ENCODE peak calls at places on chromosomes 13 and 19, in seven cellular contexts. G is thoracic aorta; E is fibroblast of lung; J is GM06990; Y is cardiac muscle cell; O is lower lobe of right lung; T is CD8-positive, alpha-beta T cell. B is an unnamed sample.

GRCh38 chr13:109468123-109468522 is 318.3 kb downstream of the IRS2 start:
- DNase-seq in G (no peak), E (no peak), O (no peak), T (no peak), Y (no peak), J (no peak), B (no peak)

GRCh38 chr13:106096661-106097092 is 438.8 kb downstream of the EFNB2 start:
- DNase-seq in J (no peak), E (peak), Y (no peak), O (no peak), G (no peak), T (no peak), B (no peak)

GRCh38 chr19:50486823-50487515 is 10.3 kb upstream of the GARIN5A start:
- DNase-seq in E (peak), Y (peak), O (peak), J (no peak), T (peak), G (no peak), B (peak)

GRCh38 chr19:14580623-14581237 is 2.2 kb upstream of the CLEC17A start:
- DNase-seq in G (no peak), T (no peak), J (peak), E (no peak), O (no peak), Y (no peak), B (no peak)

GRCh38 chr13:24076636-24077035 is 83.9 kb upstream of the SPATA13 start:
- DNase-seq in O (no peak), J (no peak), G (no peak), E (no peak), T (no peak), Y (no peak), B (no peak)

GRCh38 chr13:49220856-49221614 is 897 bp downstream of the MLNR start:
- DNase-seq in T (no peak), Y (no peak), J (no peak), G (no peak), E (no peak), O (no peak), B (peak)

GRCh38 chr19:51501594-51502263 is at the start of gene SIGLEC12:
- DNase-seq in T (no peak), G (no peak), O (peak), J (no peak), E (no peak), Y (no peak), B (no peak)

GRCh38 chr13:70995338-70995737 is 871.7 kb downstream of the DACH1 start:
- DNase-seq in O (no peak), G (no peak), E (no peak), J (no peak), Y (no peak), T (no peak), B (no peak)

GRCh38 chr13:112013665-112014064 is 53.3 kb upstream of the SOX1 start:
- DNase-seq in G (no peak), J (no peak), Y (no peak), T (no peak), E (no peak), O (no peak), B (no peak)

GRCh38 chr19:46931197-46931596 is 70.4 kb downstream of the ARHGAP35 start:
- DNase-seq in O (no peak), J (no peak), Y (no peak), E (no peak), T (no peak), G (no peak), B (no peak)

GRCh38 chr19:51094696-51095279 is 12.1 kb upstream of the KLK14 start:
- DNase-seq in Y (peak), G (no peak), T (no peak), O (peak), E (no peak), J (no peak), B (peak)

GRCh38 chr19:16449330-16449961 is 22.3 kb downstream of the EPS15L1 start:
- DNase-seq in O (no peak), G (no peak), T (no peak), Y (no peak), J (peak), E (peak), B (peak)

GRCh38 chr13:100561599-100562204 is 26.9 kb downstream of the GGACT start:
- DNase-seq in O (no peak), G (no peak), E (no peak), Y (no peak), J (no peak), T (no peak), B (no peak)

GRCh38 chr13:45765464-45765863 is 63.3 kb downstream of the CBY2 start:
- DNase-seq in E (no peak), G (no peak), Y (no peak), J (no peak), O (no peak), T (no peak), B (no peak)

GRCh38 chr13:80923907-80924306 is 583.0 kb upstream of the SPRY2 start:
- DNase-seq in G (no peak), T (no peak), O (no peak), Y (peak), E (peak), J (no peak), B (peak)

GRCh38 chr13:105363747-105364177 is 1171.7 kb downstream of the EFNB2 start:
- DNase-seq in Y (peak), O (no peak), G (no peak), J (no peak), T (no peak), E (peak), B (no peak)

GRCh38 chr19:35457173-35457572 is 9.1 kb downstream of the FFAR2 start:
- DNase-seq in E (no peak), Y (no peak), T (no peak), O (no peak), J (no peak), G (no peak), B (no peak)

GRCh38 chr13:29745704-29746103 is 104.7 kb downstream of the UBL3 start:
- DNase-seq in Y (no peak), J (no peak), T (no peak), G (no peak), O (no peak), E (no peak), B (no peak)

GRCh38 chr19:45440873-45441654 is 17.3 kb upstream of the ERCC1 start:
- DNase-seq in E (no peak), T (no peak), G (no peak), Y (peak), O (no peak), J (no peak), B (peak)

GRCh38 chr13:98060282-98060681 is 82.6 kb upstream of the FARP1 start:
- DNase-seq in T (no peak), J (no peak), O (no peak), G (no peak), Y (no peak), E (no peak), B (peak)

GRCh38 chr19:40278361-40279045 is 6.6 kb downstream of the AKT2 start:
- DNase-seq in O (peak), T (no peak), G (no peak), J (no peak), Y (no peak), E (no peak), B (no peak)

GRCh38 chr13:66200555-66200954 is 1029.6 kb downstream of the PCDH9 start:
- DNase-seq in T (no peak), Y (peak), E (no peak), J (no peak), O (no peak), G (no peak), B (peak)

GRCh38 chr19:845707-846481 is 5.1 kb downstream of the PRTN3 start:
- DNase-seq in J (no peak), T (no peak), O (no peak), E (no peak), Y (no peak), G (no peak), B (no peak)

GRCh38 chr13:113528101-113528797 is 37.7 kb upstream of the DCUN1D2 start:
- DNase-seq in G (no peak), Y (no peak), T (no peak), J (no peak), O (no peak), E (no peak), B (no peak)

GRCh38 chr13:107767119-107767518 is 448.2 kb downstream of the LIG4 start:
- DNase-seq in T (no peak), J (no peak), E (no peak), Y (no peak), O (no peak), G (no peak), B (no peak)

GRCh38 chr19:41239961-41240574 is 21.0 kb downstream of the AXL start:
- DNase-seq in O (no peak), E (no peak), Y (no peak), G (no peak), T (no peak), J (no peak), B (no peak)

GRCh38 chr13:61410669-61411297 is 4.9 kb downstream of the PCDH20 start:
- DNase-seq in Y (peak), T (no peak), G (no peak), E (peak), O (no peak), J (no peak), B (peak)

GRCh38 chr13:27259831-27260230 is 8.5 kb downstream of the RPL21 start:
- DNase-seq in O (no peak), J (no peak), E (no peak), G (no peak), Y (no peak), T (no peak), B (peak)

GRCh38 chr19:28793391-28794168 is 419.4 kb downstream of the UQCRFS1 start:
- DNase-seq in T (no peak), Y (no peak), G (no peak), O (no peak), E (no peak), J (peak), B (no peak)

GRCh38 chr13:99501952-99502310 is 659 bp downstream of the TM9SF2 start:
- DNase-seq in Y (peak), J (no peak), G (no peak), O (peak), E (peak), T (no peak), B (peak)

GRCh38 chr13:59038824-59039223 is 1124.9 kb downstream of the DIAPH3 start:
- DNase-seq in O (no peak), T (no peak), E (peak), Y (peak), G (no peak), J (no peak), B (peak)

GRCh38 chr19:27776524-27776923 is 1436.4 kb downstream of the UQCRFS1 start:
- DNase-seq in J (no peak), Y (no peak), E (no peak), T (no peak), O (no peak), G (no peak), B (peak)

GRCh38 chr19:23525265-23525862 is 130.1 kb upstream of the ZNF91 start:
- DNase-seq in E (no peak), O (no peak), T (no peak), J (no peak), Y (no peak), G (no peak), B (no peak)

GRCh38 chr19:5953680-5954213 is 24.2 kb downstream of the RANBP3 start:
- DNase-seq in G (no peak), E (no peak), Y (no peak), T (no peak), J (no peak), O (no peak), B (no peak)

DNA sequence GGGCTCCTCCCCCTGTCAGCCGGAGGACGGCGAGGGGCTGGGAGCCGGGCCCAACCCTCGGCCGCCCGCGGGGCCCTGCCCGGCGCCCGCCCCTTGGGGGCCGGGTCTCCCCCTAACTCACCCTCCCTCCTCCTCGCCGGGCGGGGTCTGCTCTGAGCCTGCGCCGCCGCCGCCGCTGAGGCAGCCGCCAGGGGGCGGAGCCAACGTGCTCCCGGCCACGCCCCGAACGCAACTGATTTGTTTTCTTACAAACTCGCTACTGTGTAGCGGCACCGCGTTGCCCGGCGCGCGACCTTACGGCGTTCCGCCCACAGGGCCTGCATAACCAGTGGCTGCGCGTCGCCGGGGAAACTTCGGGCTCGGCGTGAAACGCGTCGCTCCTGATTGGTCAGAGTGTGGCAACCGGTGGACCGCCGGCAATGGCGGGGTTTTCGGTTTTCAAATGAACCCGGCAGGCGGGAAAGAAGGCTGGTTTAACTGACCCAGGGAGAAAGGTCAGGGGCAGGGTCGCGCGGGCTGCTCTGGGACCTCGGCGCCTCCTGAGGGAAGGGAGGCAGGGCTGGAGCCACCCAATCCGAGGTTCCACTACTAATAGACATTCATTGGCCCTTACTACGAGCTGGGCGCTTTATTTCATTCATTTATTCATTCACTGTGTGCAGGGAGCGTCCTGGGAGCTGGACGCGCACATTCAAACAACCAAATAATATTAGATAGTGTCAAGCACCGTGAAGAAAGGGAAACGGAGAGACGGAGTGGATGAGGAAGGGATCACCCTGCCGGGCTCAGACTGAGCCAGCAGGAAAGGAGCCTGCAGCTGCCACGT is at the start of gene CDKN2D:
- DNase-seq in O (peak), T (peak), J (peak), E (peak), G (peak), Y (peak), B (peak)
- TF ChIP-seq CTCF in O (peak), T (no peak), J (no peak), E (no peak), G (peak), Y (peak), B (no peak)

GRCh38 chr19:48638831-48639381 is 1.7 kb upstream of the DBP start:
- DNase-seq in J (no peak), O (no peak), Y (no peak), E (no peak), G (no peak), T (no peak), B (no peak)
- H3K4me3 ChIP-seq in J (peak), O (peak), Y (no peak), E (peak), G (peak), T (peak), B (no peak)

GRCh38 chr19:53467503-53468262 is at the start of gene ZNF813:
- DNase-seq in E (peak), T (peak), G (peak), Y (peak), O (peak), J (peak), B (peak)
- TF ChIP-seq CTCF in E (no peak), T (no peak), G (no peak), Y (no peak), O (no peak), J (no peak), B (no peak)

GRCh38 chr19:30255783-30256509 is 116.2 kb upstream of the ZNF536 start:
- DNase-seq in Y (no peak), G (no peak), J (no peak), O (no peak), E (no peak), T (no peak), B (no peak)

GRCh38 chr19:30253581-30253996 is 118.6 kb upstream of the ZNF536 start:
- DNase-seq in J (no peak), Y (no peak), G (no peak), O (no peak), T (no peak), E (no peak), B (no peak)

GRCh38 chr19:30254789-30255188 is 117.4 kb upstream of the ZNF536 start:
- DNase-seq in G (no peak), T (no peak), J (no peak), E (no peak), Y (no peak), O (no peak), B (no peak)

GRCh38 chr19:30252214-30252613 is 120.0 kb upstream of the ZNF536 start:
- DNase-seq in Y (no peak), G (no peak), T (no peak), E (no peak), J (no peak), O (no peak), B (no peak)

GRCh38 chr19:30254214-30254613 is 118.0 kb upstream of the ZNF536 start:
- DNase-seq in T (no peak), O (no peak), Y (no peak), J (no peak), G (no peak), E (no peak), B (no peak)
- H3K4me3 ChIP-seq in T (no peak), O (no peak), Y (no peak), J (no peak), G (no peak), E (no peak), B (no peak)

GRCh38 chr19:38413416-38413815 is 10.5 kb downstream of the FAM98C start:
- DNase-seq in T (no peak), E (no peak), O (no peak), J (no peak), Y (no peak), G (no peak), B (no peak)

GRCh38 chr19:38421856-38422255 is 4.2 kb downstream of the RASGRP4 start:
- DNase-seq in Y (no peak), T (no peak), G (no peak), J (no peak), O (no peak), E (no peak), B (no peak)

GRCh38 chr19:38417146-38417543 is 8.9 kb downstream of the RASGRP4 start:
- DNase-seq in O (no peak), Y (no peak), J (no peak), G (no peak), E (no peak), T (no peak), B (no peak)

GRCh38 chr19:38420935-38421334 is 5.1 kb downstream of the RASGRP4 start:
- DNase-seq in E (no peak), T (no peak), G (no peak), J (no peak), O (no peak), Y (no peak), B (no peak)

GRCh38 chr19:38417544-38418506 is 8.2 kb downstream of the RASGRP4 start:
- DNase-seq in T (no peak), G (no peak), E (peak), Y (peak), J (peak), O (peak), B (no peak)
- TF ChIP-seq CTCF in T (no peak), G (no peak), E (no peak), Y (no peak), J (no peak), O (no peak), B (no peak)